ENCODE peak calls at places on chromosomes 2 and 18, in eight cellular contexts. F is LNCaP clone FGC, Y is OCI-LY7, Q is psoas muscle, G is lower lobe of right lung, J is tibial nerve, W is stomach, H is colonic mucosa. D is an unnamed sample.

GRCh38 chr2:210915912-210916311 is 359.5 kb downstream of the CPS1 start:
- DNase-seq in F (no peak), Y (no peak), Q (no peak), G (no peak), J (no peak), W (no peak), H (no peak), D (no peak)

GRCh38 chr2:64675860-64676259 is 22.1 kb upstream of the SERTAD2 start:
- DNase-seq in F (no peak), Y (no peak), Q (no peak), G (no peak), J (no peak), W (no peak), H (no peak), D (no peak)

GRCh38 chr2:170651603-170652002 is 63.5 kb upstream of the SP5 start:
- DNase-seq in F (no peak), Y (no peak), Q (no peak), G (no peak), J (no peak), W (no peak), H (no peak), D (no peak)

GRCh38 chr18:34838669-34839068 is 128.6 kb downstream of the DTNA start:
- DNase-seq in F (no peak), Y (no peak), Q (no peak), G (no peak), J (no peak), W (no peak), H (no peak), D (no peak)

GRCh38 chr2:231592636-231593145 is at the start of gene TEX44:
- DNase-seq in F (no peak), Y (no peak), Q (no peak), G (no peak), J (no peak), W (no peak), H (no peak), D (no peak)

GRCh38 chr18:60319129-60319528 is 53.4 kb downstream of the MC4R start:
- DNase-seq in F (no peak), Y (no peak), Q (no peak), G (no peak), J (no peak), W (no peak), H (no peak), D (no peak)

GRCh38 chr18:46754661-46755292 is 2.1 kb downstream of the ST8SIA5 start:
- DNase-seq in F (no peak), Y (no peak), Q (no peak), G (no peak), J (no peak), W (no peak), H (no peak), D (no peak)

GRCh38 chr18:12476955-12477354 is 69.2 kb downstream of the PRELID3A start:
- DNase-seq in F (no peak), Y (no peak), Q (no peak), G (no peak), J (no peak), W (no peak), H (no peak), D (no peak)

GRCh38 chr2:140504596-140504995 is 1626.2 kb downstream of the LRP1B start:
- DNase-seq in F (no peak), Y (no peak), Q (no peak), G (no peak), J (no peak), W (no peak), H (no peak), D (no peak)

GRCh38 chr18:3649559-3650426 is 199.8 kb downstream of the TGIF1 start:
- DNase-seq in F (no peak), Y (no peak), Q (peak; percentile 68), G (no peak), J (peak; percentile 42), W (no peak), H (no peak), D (no peak)

GRCh38 chr2:8515390-8515761 is 166.5 kb upstream of the ID2 start:
- DNase-seq in F (no peak), Y (peak; percentile 88), Q (no peak), G (no peak), J (no peak), W (peak; percentile 45), H (no peak), D (peak; percentile 74)

DNA sequence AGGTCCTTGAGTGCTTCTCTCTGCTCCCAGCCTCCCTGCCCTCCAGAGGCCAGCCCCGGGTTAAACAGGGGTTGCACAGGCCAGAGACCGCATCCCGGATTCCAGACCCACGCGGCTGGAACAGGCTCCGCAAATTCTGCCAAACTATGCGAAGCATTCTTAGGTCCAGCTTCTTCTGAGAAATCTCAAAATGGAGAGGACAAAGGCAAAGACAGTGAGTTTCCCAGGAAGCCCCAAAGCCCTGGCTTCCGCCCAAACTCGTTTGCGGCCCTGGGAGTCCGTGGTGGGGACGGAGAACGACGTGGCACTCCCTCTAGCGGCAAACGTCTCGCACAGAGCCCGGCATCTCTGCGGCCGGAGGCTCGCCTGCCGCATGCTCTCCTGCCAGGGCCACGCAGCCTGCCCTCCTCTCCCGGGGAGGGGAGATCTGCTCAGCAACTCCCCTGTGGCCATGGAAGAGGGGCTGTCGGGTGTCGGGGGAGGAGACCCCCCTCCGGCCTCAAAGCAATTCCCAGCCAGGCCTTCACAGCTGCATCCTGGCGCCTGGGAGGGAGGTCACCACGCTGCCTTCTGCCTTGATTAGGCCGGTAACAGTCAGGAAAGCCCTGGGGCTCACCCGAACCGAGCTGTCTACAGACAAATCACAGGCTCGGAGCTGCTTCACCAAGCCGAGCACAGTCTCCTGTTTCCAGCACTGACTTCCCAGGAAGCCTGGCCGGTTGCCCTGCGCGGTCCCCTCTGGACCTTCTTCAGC is 33.4 kb upstream of the KLHL29 start:
- DNase-seq in F (peak; percentile 22), Y (peak; percentile 18), Q (peak; percentile 91), G (peak; percentile 82), J (peak; percentile 82), W (peak; percentile 72), H (peak; percentile 77), D (peak; percentile 21)
- TF ChIP-seq CTCF in F (peak; percentile 85), Y (peak; percentile 70), Q (peak; percentile 85), G (peak; percentile 85), J (peak; percentile 87), W (peak; percentile 64), H (peak; percentile 80), D (peak; percentile 94)

GRCh38 chr2:158100411-158100810 is 1.3 kb upstream of the UPP2 start:
- DNase-seq in F (no peak), Y (no peak), Q (no peak), G (no peak), J (no peak), W (no peak), H (no peak), D (no peak)

GRCh38 chr2:158101384-158101926 is at the start of gene UPP2:
- DNase-seq in F (no peak), Y (no peak), Q (no peak), G (no peak), J (no peak), W (no peak), H (no peak), D (no peak)

GRCh38 chr2:158103358-158104021 is 1.8 kb downstream of the UPP2 start:
- DNase-seq in F (no peak), Y (no peak), Q (no peak), G (no peak), J (no peak), W (no peak), H (no peak), D (no peak)

GRCh38 chr2:158104903-158105302 is 3.2 kb downstream of the UPP2 start:
- DNase-seq in F (no peak), Y (no peak), Q (no peak), G (no peak), J (no peak), W (no peak), H (no peak), D (no peak)

GRCh38 chr2:158102446-158102845 is 770 bp downstream of the UPP2 start:
- DNase-seq in F (no peak), Y (no peak), Q (no peak), G (no peak), J (no peak), W (no peak), H (no peak), D (no peak)
- H3K4me3 ChIP-seq in F (no peak overlapping the region), Y (no peak overlapping the region), Q (no peak overlapping the region), G (no peak overlapping the region), J (no peak overlapping the region), W (no peak overlapping the region), H (no peak overlapping the region), D (no peak overlapping the region)

GRCh38 chr2:114113527-114113926 is 223.6 kb downstream of the ACTR3 start:
- DNase-seq in F (no peak), Y (no peak), Q (no peak), G (no peak), J (no peak), W (no peak), H (no peak), D (no peak)
- TF ChIP-seq CTCF in F (no peak), Y (no peak), Q (no peak), G (no peak), J (no peak), W (no peak), H (no peak), D (no peak)

GRCh38 chr2:240817496-240818292 is 2.3 kb downstream of the KIF1A start:
- DNase-seq in F (no peak), Y (no peak), Q (no peak), G (no peak), J (no peak), W (peak; percentile 14), H (no peak), D (no peak)

GRCh38 chr2:240819404-240820013 is 510 bp downstream of the KIF1A start:
- DNase-seq in F (no peak), Y (no peak), Q (no peak), G (no peak), J (no peak), W (peak; percentile 13), H (no peak), D (no peak)

GRCh38 chr2:240818543-240819403 is 1.2 kb downstream of the KIF1A start:
- DNase-seq in F (no peak), Y (no peak), Q (no peak), G (no peak), J (no peak), W (peak; percentile 20), H (no peak), D (no peak)

GRCh38 chr2:240816584-240817495 is 3.2 kb downstream of the KIF1A start:
- DNase-seq in F (no peak), Y (no peak), Q (no peak), G (no peak), J (no peak), W (no peak), H (no peak), D (no peak)

DNA sequence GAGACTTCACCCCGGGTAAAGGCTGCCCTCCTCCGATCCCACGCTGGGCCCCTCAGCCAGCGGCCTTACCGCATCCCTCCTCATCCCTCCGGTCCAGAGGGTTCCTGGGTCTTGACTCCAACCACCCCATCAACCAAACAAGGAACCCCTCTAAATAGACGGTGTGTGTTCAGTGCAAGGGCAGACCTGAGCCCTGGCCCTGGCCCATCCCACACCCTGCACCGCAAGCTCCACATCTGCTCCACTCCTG is 1.8 kb downstream of the KIF1A start:
- DNase-seq in F (no peak), Y (no peak), Q (no peak), G (no peak), J (no peak), W (peak; percentile 13), H (no peak), D (no peak)
- H3K4me3 ChIP-seq in F (no peak overlapping the region), Y (no peak overlapping the region), Q (no peak overlapping the region), G (no peak overlapping the region), J (no peak overlapping the region), W (no peak overlapping the region), H (no peak overlapping the region), D (no peak overlapping the region)

DNA sequence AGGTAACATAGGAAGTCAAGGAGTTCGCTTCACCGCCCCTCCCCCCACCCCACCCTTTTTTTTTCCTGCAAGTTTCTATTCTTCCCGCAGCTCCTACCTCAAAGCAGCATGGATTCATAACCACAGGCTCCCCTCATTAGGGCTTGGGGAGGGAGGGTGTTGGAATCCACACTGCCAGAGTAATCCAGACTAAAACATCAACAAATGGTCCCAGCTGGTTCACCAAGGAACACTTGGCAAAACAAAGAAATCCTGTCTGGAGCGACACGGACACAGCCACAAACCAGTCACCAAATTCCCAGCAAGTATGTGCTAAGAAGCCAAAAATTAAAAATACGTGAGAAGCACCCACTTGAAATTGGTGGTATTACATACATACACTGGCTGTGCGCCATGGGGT is 106.9 kb upstream of the PPP1CB start:
- DNase-seq in F (no peak), Y (no peak), Q (no peak), G (no peak), J (no peak), W (no peak), H (no peak), D (no peak)
- TF ChIP-seq CTCF in F (no peak), Y (no peak), Q (no peak), G (no peak), J (no peak), W (no peak), H (no peak), D (no peak)